ENCODE peak calls at places on chromosomes 1 and 21, in seven cellular contexts. S is endodermal cell, U is HCT116, R is MM.1S, J is adipocyte, M is H9, V is fibroblast of lung. A is an unnamed sample. For H3K27me3 and H3K9me3, the result is how much of the 10 kb centered on the place peaks cover.

GRCh38 chr1:147627435-147628110 is 42.8 kb downstream of the ACP6 start:
- DNase-seq in S (peak), U (peak), R (peak), J (peak), M (peak), V (peak), A (peak)

GRCh38 chr1:5990913-5991783 is 1.1 kb downstream of the NPHP4 start:
- DNase-seq in S (peak), U (no peak), R (peak), J (peak), M (no peak), V (peak), A (peak)

GRCh38 chr1:231376875-231377549 is 38.9 kb downstream of the SPRTN start:
- DNase-seq in S (no peak), U (no peak), R (no peak), J (no peak), M (no peak), V (no peak), A (no peak)

GRCh38 chr1:231729541-231729940 is 103.0 kb downstream of the DISC1 start:
- DNase-seq in S (no peak), U (no peak), R (no peak), J (peak), M (no peak), V (no peak), A (no peak)

GRCh38 chr1:211082824-211083223 is 51.1 kb downstream of the KCNH1 start:
- DNase-seq in S (no peak), U (no peak), R (no peak), J (no peak), M (no peak), V (no peak), A (no peak)

GRCh38 chr1:21324368-21325137 is 34.3 kb upstream of the ECE1 start:
- DNase-seq in S (peak), U (peak), R (no peak), J (peak), M (no peak), V (peak), A (peak)

GRCh38 chr1:239155466-239155865 is 230.9 kb upstream of the CHRM3 start:
- DNase-seq in S (no peak), U (no peak), R (no peak), J (no peak), M (no peak), V (no peak), A (no peak)

GRCh38 chr1:229005556-229005955 is 265.4 kb upstream of the RAB4A start:
- DNase-seq in S (no peak), U (no peak), R (no peak), J (no peak), M (no peak), V (no peak), A (no peak)

GRCh38 chr1:232393010-232393833 is 236.7 kb downstream of the SIPA1L2 start:
- DNase-seq in S (no peak), U (no peak), R (no peak), J (no peak), M (peak), V (no peak), A (no peak)

GRCh38 chr1:205504311-205505075 is at the start of gene CDK18:
- DNase-seq in S (peak), U (peak), R (peak), J (peak), M (peak), V (peak), A (peak)

GRCh38 chr1:61157420-61157987 is 75.1 kb downstream of the NFIA start:
- DNase-seq in S (no peak), U (no peak), R (peak), J (peak), M (no peak), V (peak), A (no peak)

GRCh38 chr1:6803357-6803756 is 18.1 kb downstream of the CAMTA1 start:
- DNase-seq in S (no peak), U (no peak), R (no peak), J (no peak), M (no peak), V (no peak), A (no peak)

GRCh38 chr1:12511516-12512468 is 106.2 kb downstream of the DHRS3 start:
- DNase-seq in S (no peak), U (no peak), R (no peak), J (no peak), M (no peak), V (no peak), A (no peak)

GRCh38 chr1:219833214-219833816 is 95.0 kb downstream of the SLC30A10 start:
- DNase-seq in S (peak), U (no peak), R (no peak), J (no peak), M (peak), V (no peak), A (no peak)

GRCh38 chr1:24540906-24541710 is 14.8 kb upstream of the NCMAP start:
- DNase-seq in S (no peak), U (no peak), R (peak), J (peak), M (no peak), V (peak), A (peak)

GRCh38 chr1:117003253-117003875 is 1.8 kb downstream of the CD101 start:
- DNase-seq in S (no peak), U (no peak), R (no peak), J (peak), M (no peak), V (no peak), A (no peak)

GRCh38 chr1:153429266-153430165 is 13.2 kb downstream of the S100A7A start:
- DNase-seq in S (no peak), U (no peak), R (peak), J (no peak), M (no peak), V (no peak), A (no peak)

GRCh38 chr1:199551967-199552565 is 475.4 kb upstream of the NR5A2 start:
- DNase-seq in S (peak), U (peak), R (peak), J (peak), M (no peak), V (peak), A (peak)

GRCh38 chr1:150551784-150552691 is 2.8 kb downstream of the ADAMTSL4 start:
- DNase-seq in S (peak), U (no peak), R (no peak), J (peak), M (peak), V (peak), A (no peak)

GRCh38 chr1:86906419-86906818 is 7.5 kb downstream of the SELENOF start:
- DNase-seq in S (no peak), U (no peak), R (no peak), J (no peak), M (no peak), V (peak), A (no peak)

GRCh38 chr21:38319781-38320180 is 63.0 kb downstream of the KCNJ15 start:
- DNase-seq in S (no peak), U (no peak), R (no peak), J (no peak), M (no peak), V (no peak), A (no peak)

GRCh38 chr1:45669859-45670655 is 16.3 kb downstream of the GPBP1L1 start:
- DNase-seq in S (no peak), U (no peak), R (no peak), J (peak), M (no peak), V (no peak), A (no peak)

GRCh38 chr1:99650773-99651437 is 5.0 kb downstream of the PALMD start:
- DNase-seq in S (no peak), U (no peak), R (no peak), J (no peak), M (no peak), V (no peak), A (no peak)

GRCh38 chr1:44010935-44011610 is 19.7 kb downstream of the CCDC24 start:
- DNase-seq in S (no peak), U (no peak), R (no peak), J (no peak), M (no peak), V (no peak), A (no peak)

GRCh38 chr1:12594490-12594889 is 23.5 kb downstream of the DHRS3 start:
- DNase-seq in S (no peak), U (no peak), R (no peak), J (no peak), M (no peak), V (no peak), A (no peak)

GRCh38 chr21:32826317-32827167 is 55.0 kb upstream of the PAXBP1 start:
- DNase-seq in S (peak), U (peak), R (peak), J (peak), M (peak), V (peak), A (peak)

GRCh38 chr1:67863637-67864036 is 30.4 kb upstream of the GNG12 start:
- DNase-seq in S (no peak), U (no peak), R (no peak), J (no peak), M (no peak), V (no peak), A (no peak)

GRCh38 chr1:47835409-47835808 is 161.8 kb downstream of the TRABD2B start:
- DNase-seq in S (no peak), U (no peak), R (no peak), J (no peak), M (no peak), V (no peak), A (no peak)

GRCh38 chr1:201468844-201469644 is at the start of gene PHLDA3:
- DNase-seq in S (peak), U (no peak), R (peak), J (peak), M (peak), V (peak), A (no peak)

GRCh38 chr1:87826639-87827345 is 498.1 kb downstream of the LMO4 start:
- DNase-seq in S (no peak), U (no peak), R (peak), J (peak), M (no peak), V (peak), A (peak)

GRCh38 chr1:39964552-39964951 is 9.6 kb downstream of the MFSD2A start:
- DNase-seq in S (no peak), U (no peak), R (no peak), J (no peak), M (no peak), V (no peak), A (no peak)

GRCh38 chr1:116737855-116738318 is 16.3 kb upstream of the CD2 start:
- DNase-seq in S (peak), U (no peak), R (peak), J (no peak), M (no peak), V (no peak), A (no peak)

GRCh38 chr1:206674745-206675175 is 9.9 kb upstream of the MAPKAPK2 start:
- DNase-seq in S (no peak), U (no peak), R (no peak), J (peak), M (no peak), V (peak), A (no peak)

GRCh38 chr1:75067975-75068374 is 66.2 kb upstream of the LHX8 start:
- DNase-seq in S (peak), U (no peak), R (no peak), J (no peak), M (peak), V (no peak), A (no peak)

GRCh38 chr1:88780485-88780884 is 96.4 kb downstream of the PKN2 start:
- DNase-seq in S (no peak), U (no peak), R (no peak), J (no peak), M (no peak), V (no peak), A (no peak)

GRCh38 chr1:101846820-101847219 is 149.9 kb downstream of the OLFM3 start:
- DNase-seq in S (peak), U (no peak), R (no peak), J (no peak), M (peak), V (no peak), A (no peak)

GRCh38 chr1:3077561-3077960 is 8.6 kb downstream of the PRDM16 start:
- DNase-seq in S (no peak), U (no peak), R (no peak), J (no peak), M (no peak), V (no peak), A (no peak)

GRCh38 chr1:3079381-3080093 is 10.5 kb downstream of the PRDM16 start:
- DNase-seq in S (no peak), U (no peak), R (no peak), J (no peak), M (no peak), V (no peak), A (no peak)

GRCh38 chr1:3077081-3077480 is 8.1 kb downstream of the PRDM16 start:
- DNase-seq in S (no peak), U (no peak), R (no peak), J (no peak), M (no peak), V (no peak), A (no peak)

GRCh38 chr1:3078941-3079340 is 9.9 kb downstream of the PRDM16 start:
- DNase-seq in S (no peak), U (no peak), R (no peak), J (no peak), M (no peak), V (no peak), A (no peak)

DNA sequence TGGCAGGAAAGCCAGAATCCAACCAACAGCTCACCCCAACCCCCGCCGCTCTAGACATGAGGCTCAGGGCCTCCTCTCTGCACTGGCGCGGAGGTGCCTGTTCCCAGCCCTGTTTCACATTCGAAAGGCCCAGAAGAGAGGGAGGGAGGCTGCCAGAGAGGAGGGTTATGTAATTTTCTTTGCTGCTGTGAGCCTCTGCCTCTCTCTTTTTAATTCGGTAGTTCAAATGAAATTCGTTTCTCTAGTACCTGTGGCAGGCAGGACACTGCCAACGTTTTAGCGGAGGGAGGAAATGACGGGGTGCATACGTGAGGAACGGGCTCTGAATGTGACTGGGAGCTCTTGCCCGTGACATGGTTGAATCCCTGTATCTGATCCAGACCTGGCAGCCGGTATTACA is 9.4 kb downstream of the PRDM16 start:
- DNase-seq in S (no peak), U (no peak), R (no peak), J (no peak), M (no peak), V (no peak), A (no peak)
- H3K27me3 ChIP-seq in S (under half), U (under half), R (half or more), J (under half), M (under half), V (under half), A (under half)

GRCh38 chr1:160251687-160252526 is 10.4 kb downstream of the DCAF8 start:
- DNase-seq in S (peak), U (peak), R (peak), J (peak), M (peak), V (peak), A (peak)
- H3K9me3 ChIP-seq in S (under half), U (under half), R (under half), J (under half), M (under half), V (under half), A (under half)

GRCh38 chr21:36105327-36105842 is 29.5 kb upstream of the CBR3 start:
- DNase-seq in S (no peak), U (no peak), R (no peak), J (no peak), M (no peak), V (no peak), A (no peak)
- H3K9ac ChIP-seq in S (peak), U (no peak), R (no peak), J (no peak), M (peak), V (no peak), A (no peak)

GRCh38 chr1:154759793-154760192 is 110.3 kb downstream of the KCNN3 start:
- DNase-seq in S (no peak), U (no peak), R (no peak), J (no peak), M (no peak), V (no peak), A (no peak)
- H3K27me3 ChIP-seq in S (under half), U (under half), R (under half), J (half or more), M (under half), V (under half), A (under half)